ENCODE peak calls at places on chromosomes 7 and 10, in ten cellular contexts. F is upper lobe of right lung; P is NCI-H2029; L is tibial artery; E is fibroblast of pulmonary artery; I is lower lobe of right lung; H is stimulated activated CD8-positive, alpha-beta memory T cell treated with anti-CD3 and anti-CD28 coated beads, Interleukin-2, amount 100 ng/mL, for 48 hours; D is Daoy; N is fibroblast of lung; U is activated naive CD4-positive, alpha-beta T cell treated with Interleukin-2 at 50 U/mL for 16 hours. K is an unnamed sample.

GRCh38 chr7:115679976-115680375 is 350.6 kb downstream of the TFEC start:
- DNase-seq in F (no peak), P (no peak), L (no peak), E (peak; percentile 74), I (no peak), H (no peak), D (peak; percentile 61), N (peak; percentile 65), U (no peak), K (no peak)

GRCh38 chr7:3033136-3033535 is 10.5 kb downstream of the CARD11 start:
- DNase-seq in F (peak; percentile 2), P (no peak), L (no peak), E (no peak), I (no peak), H (no peak), D (no peak), N (no peak), U (no peak), K (no peak)

GRCh38 chr10:129035052-129035805 is 431.8 kb upstream of the MGMT start:
- DNase-seq in F (no peak), P (no peak), L (no peak), E (no peak), I (no peak), H (no peak), D (no peak), N (peak; percentile 26), U (peak; percentile 15), K (no peak)

GRCh38 chr7:44617225-44617885 is 10.9 kb downstream of the OGDH start:
- DNase-seq in F (no peak), P (no peak), L (no peak), E (no peak), I (no peak), H (no peak), D (peak; percentile 66), N (peak; percentile 55), U (peak; percentile 59), K (no peak)

GRCh38 chr7:91082854-91083495 is 181.3 kb upstream of the FZD1 start:
- DNase-seq in F (no peak), P (no peak), L (no peak), E (peak; percentile 67), I (no peak), H (no peak), D (no peak), N (peak; percentile 73), U (no peak), K (no peak)

GRCh38 chr10:11444148-11444516 is 167.3 kb downstream of the USP6NL start:
- DNase-seq in F (no peak), P (no peak), L (no peak), E (no peak), I (no peak), H (no peak), D (no peak), N (no peak), U (no peak), K (no peak)

GRCh38 chr7:154767194-154767593 is 235.7 kb downstream of the PAXIP1 start:
- DNase-seq in F (no peak), P (no peak), L (no peak), E (no peak), I (no peak), H (no peak), D (peak; percentile 83), N (no peak), U (no peak), K (no peak)

GRCh38 chr10:87646920-87647319 is 12.8 kb upstream of the PAPSS2 start:
- DNase-seq in F (no peak), P (no peak), L (no peak), E (no peak), I (no peak), H (no peak), D (no peak), N (no peak), U (no peak), K (no peak)

GRCh38 chr7:159141159-159141558 is 3.5 kb downstream of the VIPR2 start:
- DNase-seq in F (no peak), P (no peak), L (peak; percentile 51), E (no peak), I (no peak), H (no peak), D (no peak), N (no peak), U (no peak), K (no peak)

GRCh38 chr7:100107890-100108289 is 6.4 kb downstream of the AP4M1 start:
- DNase-seq in F (no peak), P (no peak), L (no peak), E (no peak), I (no peak), H (no peak), D (no peak), N (no peak), U (no peak), K (no peak)

GRCh38 chr7:19116121-19117080 is 1.0 kb downstream of the TWIST1 start:
- DNase-seq in F (peak; percentile 64), P (no peak), L (peak; percentile 66), E (peak; percentile 69), I (no peak), H (no peak), D (peak; percentile 73), N (peak; percentile 30), U (no peak), K (no peak)

GRCh38 chr10:48243487-48243886 is 31.0 kb downstream of the FRMPD2 start:
- DNase-seq in F (no peak), P (no peak), L (no peak), E (no peak), I (no peak), H (no peak), D (no peak), N (no peak), U (no peak), K (no peak)

GRCh38 chr7:133344275-133344674 is 91.4 kb downstream of the EXOC4 start:
- DNase-seq in F (no peak), P (no peak), L (no peak), E (peak; percentile 49), I (no peak), H (no peak), D (no peak), N (peak; percentile 43), U (no peak), K (no peak)

GRCh38 chr7:70830426-70830825 is 301.5 kb upstream of the GALNT17 start:
- DNase-seq in F (no peak), P (no peak), L (no peak), E (no peak), I (no peak), H (no peak), D (no peak), N (no peak), U (no peak), K (no peak)

GRCh38 chr7:139866047-139866837 is 37.2 kb downstream of the TBXAS1 start:
- DNase-seq in F (no peak), P (no peak), L (no peak), E (no peak), I (no peak), H (no peak), D (no peak), N (no peak), U (no peak), K (no peak)

GRCh38 chr7:112207106-112207592 is 654 bp downstream of the ZNF277 start:
- DNase-seq in F (no peak), P (no peak), L (no peak), E (no peak), I (no peak), H (no peak), D (no peak), N (no peak), U (no peak), K (no peak)

GRCh38 chr10:124637746-124638145 is 106.4 kb downstream of the FAM53B start:
- DNase-seq in F (no peak), P (no peak), L (no peak), E (no peak), I (no peak), H (no peak), D (no peak), N (no peak), U (no peak), K (no peak)

GRCh38 chr10:15457382-15457781 is 86.3 kb upstream of the FAM171A1 start:
- DNase-seq in F (no peak), P (no peak), L (no peak), E (no peak), I (no peak), H (no peak), D (no peak), N (no peak), U (no peak), K (no peak)

GRCh38 chr7:103391976-103392375 is 44.5 kb downstream of the PSMC2 start:
- DNase-seq in F (no peak), P (no peak), L (no peak), E (no peak), I (no peak), H (no peak), D (no peak), N (no peak), U (no peak), K (no peak)

GRCh38 chr7:1550846-1551155 is 5.2 kb downstream of the TMEM184A start:
- DNase-seq in F (no peak), P (no peak), L (no peak), E (no peak), I (no peak), H (no peak), D (no peak), N (no peak), U (no peak), K (no peak)

GRCh38 chr7:110090113-110090820 is 1000.7 kb upstream of the LRRN3 start:
- DNase-seq in F (no peak), P (no peak), L (no peak), E (peak; percentile 31), I (no peak), H (no peak), D (no peak), N (peak; percentile 58), U (no peak), K (no peak)

GRCh38 chr7:123916240-123916724 is 8.8 kb upstream of the SPAM1 start:
- DNase-seq in F (no peak), P (no peak), L (no peak), E (peak; percentile 43), I (no peak), H (no peak), D (peak; percentile 27), N (peak; percentile 35), U (no peak), K (no peak)

GRCh38 chr7:6489612-6490011 is 41.9 kb upstream of the DAGLB start:
- DNase-seq in F (no peak), P (no peak), L (no peak), E (no peak), I (no peak), H (no peak), D (no peak), N (no peak), U (no peak), K (no peak)

GRCh38 chr10:538895-539294 is 150.6 kb downstream of the DIP2C start:
- DNase-seq in F (no peak), P (no peak), L (no peak), E (peak; percentile 52), I (no peak), H (no peak), D (no peak), N (peak; percentile 98), U (no peak), K (no peak)

GRCh38 chr7:74044366-74045350 is 16.7 kb downstream of the ELN start:
- DNase-seq in F (no peak), P (no peak), L (no peak), E (no peak), I (peak; percentile 41), H (no peak), D (no peak), N (no peak), U (no peak), K (no peak)

GRCh38 chr7:5452937-5453540 is 29.4 kb upstream of the TNRC18 start:
- DNase-seq in F (no peak), P (no peak), L (no peak), E (peak; percentile 83), I (no peak), H (no peak), D (peak; percentile 75), N (peak; percentile 70), U (no peak), K (no peak)

GRCh38 chr10:99731296-99732032 is 463 bp downstream of the COX15 start:
- DNase-seq in F (no peak), P (no peak), L (no peak), E (no peak), I (no peak), H (no peak), D (no peak), N (no peak), U (no peak), K (no peak)

GRCh38 chr10:28241766-28242399 is 61.0 kb downstream of the MPP7 start:
- DNase-seq in F (no peak), P (no peak), L (no peak), E (peak; percentile 72), I (no peak), H (no peak), D (peak; percentile 28), N (peak; percentile 77), U (peak; percentile 33), K (no peak)

K was measured in activated T-helper 1 cell treated with anti-CD3 and anti-CD28 coated beads, Interleukin-2, amount 50 U/mL, for 16 hours.